ENCODE peak calls at places on chromosome 7, in five cellular contexts. J, L, N, E and F are unnamed samples.

GRCh38 chr7:37786741-37787569 is 61.4 kb upstream of the NME8 start:
- DNase-seq in J (no peak), L (no peak), N (no peak), E (peak), F (peak)

GRCh38 chr7:90492250-90492649 is 22.8 kb downstream of the PTTG1IP2 start:
- DNase-seq in J (no peak), L (no peak), N (no peak), E (no peak), F (no peak)

GRCh38 chr7:27774717-27775328 is 34.9 kb downstream of the TAX1BP1 start:
- DNase-seq in J (peak), L (peak), N (peak), E (no peak), F (peak)

GRCh38 chr7:92810242-92810611 is 26.1 kb downstream of the CDK6 start:
- DNase-seq in J (peak), L (no peak), N (no peak), E (no peak), F (peak)

GRCh38 chr7:128781126-128781525 is 5.5 kb upstream of the OPN1SW start:
- DNase-seq in J (no peak), L (no peak), N (no peak), E (no peak), F (no peak)

GRCh38 chr7:24718977-24719491 is 38.2 kb downstream of the GSDME start:
- DNase-seq in J (no peak), L (no peak), N (no peak), E (peak), F (no peak)

GRCh38 chr7:41648506-41648905 is 54.4 kb downstream of the INHBA start:
- DNase-seq in J (no peak), L (no peak), N (no peak), E (no peak), F (no peak)

GRCh38 chr7:128075536-128076095 is 44.4 kb upstream of the LRRC4 start:
- DNase-seq in J (no peak), L (no peak), N (no peak), E (no peak), F (no peak)

GRCh38 chr7:28774529-28775057 is 183.5 kb downstream of the TRIL start:
- DNase-seq in J (no peak), L (no peak), N (no peak), E (no peak), F (no peak)

GRCh38 chr7:87993269-87993668 is 59.2 kb downstream of the ADAM22 start:
- DNase-seq in J (no peak), L (no peak), N (no peak), E (no peak), F (no peak)

GRCh38 chr7:2639994-2640830 is 8.4 kb downstream of the TTYH3 start:
- DNase-seq in J (no peak), L (no peak), N (no peak), E (no peak), F (no peak)
- TF ChIP-seq MYC in J (no peak), L (no peak), N (no peak), E (no peak), F (no peak)

GRCh38 chr7:33757050-33757449 is 148.3 kb upstream of the BMPER start:
- DNase-seq in J (no peak), L (no peak), N (no peak), E (no peak), F (no peak)
- TF ChIP-seq MYC in J (no peak), L (no peak), N (no peak), E (no peak), F (no peak)

DNA sequence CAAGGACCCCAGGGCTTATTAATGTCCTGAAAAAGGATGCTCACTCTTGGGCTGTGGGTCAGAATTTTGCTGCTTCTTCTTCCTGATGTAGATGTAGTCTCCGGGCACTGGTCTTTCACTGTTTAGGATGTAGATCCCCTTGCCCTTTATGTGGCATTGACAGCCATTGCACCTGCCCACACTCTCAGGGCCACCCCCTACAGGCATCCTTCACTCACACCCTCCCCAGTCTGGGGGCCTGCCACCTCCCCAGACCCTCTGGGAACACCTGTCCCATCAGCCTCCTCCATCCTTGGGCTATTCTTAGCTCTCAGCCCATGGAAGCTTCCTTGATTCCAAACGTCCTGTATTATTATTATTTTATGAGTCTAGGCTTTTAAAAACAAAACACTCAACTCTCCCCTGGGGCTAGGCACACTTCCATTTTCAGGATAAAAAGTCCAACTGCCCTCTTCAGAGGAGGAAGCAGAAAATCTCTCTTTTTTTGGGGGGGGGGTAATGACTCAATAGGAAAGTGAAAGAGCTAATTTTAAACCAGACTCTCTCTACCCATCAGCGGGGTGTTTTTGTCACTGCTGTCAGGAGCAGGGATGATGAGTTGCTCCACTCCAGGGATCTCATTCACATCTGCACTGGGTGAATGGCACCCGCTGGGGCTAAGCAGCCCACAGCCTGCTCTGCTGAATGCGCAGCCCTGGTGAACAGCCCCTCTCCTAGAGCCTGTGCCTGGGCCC is 11.5 kb upstream of the KLRG2 start:
- DNase-seq in J (no peak), L (no peak), N (no peak), E (peak), F (peak)
- TF ChIP-seq MYC in J (no peak), L (no peak), N (no peak), E (no peak), F (no peak)

GRCh38 chr7:159130820-159131219 is 13.8 kb downstream of the VIPR2 start:
- DNase-seq in J (no peak), L (no peak), N (no peak), E (no peak), F (no peak)
- TF ChIP-seq MYC in J (no peak), L (no peak), N (no peak), E (no peak), F (no peak)

DNA sequence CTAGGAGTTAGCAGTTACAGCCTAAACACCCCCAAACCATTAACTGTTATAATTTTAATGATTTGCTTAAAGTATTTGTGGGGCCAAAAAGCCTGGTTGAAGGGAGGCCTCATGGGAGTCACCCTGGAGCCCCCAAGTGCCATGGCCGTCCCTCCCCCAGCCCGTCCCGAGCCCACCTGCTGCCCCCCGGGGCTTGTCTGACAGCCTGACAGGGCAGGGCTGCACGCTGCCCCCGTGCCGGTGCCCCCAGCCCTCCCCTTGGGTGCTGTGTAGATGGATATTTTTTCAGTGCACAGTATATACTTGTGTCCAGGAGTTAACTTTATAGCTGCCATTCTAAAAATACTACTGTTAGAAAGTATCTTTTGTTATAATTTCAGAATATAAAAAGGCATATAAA is 108.4 kb downstream of the CYTH3 start:
- DNase-seq in J (no peak), L (no peak), N (no peak), E (no peak), F (no peak)
- TF ChIP-seq MYC in J (no peak), L (no peak), N (no peak), E (no peak), F (no peak)

GRCh38 chr7:6389728-6390127 is 58.0 kb downstream of the DAGLB start:
- DNase-seq in J (no peak), L (no peak), N (no peak), E (no peak), F (no peak)

GRCh38 chr7:6394114-6394513 is 53.6 kb downstream of the DAGLB start:
- DNase-seq in J (no peak), L (no peak), N (no peak), E (no peak), F (no peak)

GRCh38 chr7:6393667-6394056 is 54.1 kb downstream of the DAGLB start:
- DNase-seq in J (no peak), L (no peak), N (no peak), E (no peak), F (no peak)

GRCh38 chr7:6395898-6396582 is 51.7 kb downstream of the DAGLB start:
- DNase-seq in J (no peak), L (no peak), N (no peak), E (no peak), F (no peak)

GRCh38 chr7:6392712-6393666 is 54.8 kb downstream of the DAGLB start:
- DNase-seq in J (peak), L (no peak), N (peak), E (peak), F (peak)
- TF ChIP-seq MYC in J (no peak), L (no peak), N (no peak), E (no peak), F (no peak)

DNA sequence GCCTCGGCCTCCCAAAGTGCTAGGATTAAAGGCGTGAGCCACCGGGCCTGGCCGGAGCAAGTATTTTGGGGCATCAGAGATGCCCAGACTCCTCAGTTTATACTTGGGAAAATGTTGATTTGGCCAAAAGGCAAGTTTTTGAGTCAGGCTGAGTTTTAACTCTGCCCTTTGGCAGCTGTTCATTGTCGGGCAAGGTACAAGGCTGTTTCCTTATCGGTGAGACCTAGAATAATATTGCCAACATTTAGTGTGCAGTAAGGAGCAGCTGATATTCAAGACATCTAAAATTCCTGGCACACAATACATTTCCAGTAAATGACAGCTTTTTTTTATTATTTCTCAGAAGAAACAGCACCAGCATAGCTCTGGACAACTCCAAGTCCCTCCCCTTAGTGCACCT is 147.6 kb upstream of the C7orf33 start:
- DNase-seq in J (no peak), L (no peak), N (no peak), E (no peak), F (no peak)
- TF ChIP-seq MYC in J (no peak), L (no peak), N (no peak), E (no peak), F (no peak)

GRCh38 chr7:67771840-67772605 is 775.4 kb downstream of the TYW1 start:
- DNase-seq in J (no peak), L (no peak), N (no peak), E (no peak), F (no peak)
- TF ChIP-seq MYC in J (no peak), L (no peak), N (no peak), E (no peak), F (no peak)

GRCh38 chr7:23473848-23474097 is 3.5 kb upstream of the IGF2BP3 start:
- DNase-seq in J (no peak), L (peak), N (no peak), E (no peak), F (peak)
- TF ChIP-seq MYC in J (no peak), L (no peak), N (no peak), E (no peak), F (no peak)

DNA sequence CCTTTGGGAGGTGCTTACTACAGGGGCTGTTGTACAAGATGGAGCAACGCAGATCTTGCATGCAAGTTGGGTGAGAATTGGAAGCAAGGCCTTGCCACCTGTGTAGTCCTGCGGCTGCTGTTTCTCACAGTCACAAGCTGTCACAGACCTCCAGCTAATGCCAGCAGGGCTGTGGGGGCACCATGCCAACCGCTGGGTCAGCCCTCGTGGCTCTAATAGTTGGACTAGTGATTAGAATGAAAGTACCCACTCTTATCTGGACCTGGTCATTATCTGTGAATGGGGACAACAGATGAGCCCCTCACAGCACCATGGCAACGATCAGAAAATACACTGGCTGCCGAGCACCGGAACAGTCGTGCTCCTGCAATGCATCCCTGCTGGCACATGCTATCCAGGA is 80.3 kb upstream of the CALN1 start:
- DNase-seq in J (no peak), L (no peak), N (no peak), E (no peak), F (no peak)
- TF ChIP-seq MYC in J (no peak), L (no peak), N (no peak), E (no peak), F (no peak)